ENCODE peak calls at places on chromosome 3, in nine cellular contexts. One of them, this sample, is unnamed.

GRCh38 chr3:140303875-140304274 is 368.9 kb downstream of the CLSTN2 start:
- DNase-seq in psoas muscle: no peak
- DNase-seq in brain microvascular endothelial cell: no peak
- DNase-seq in keratinocyte: no peak
- DNase-seq in pancreas: no peak
- DNase-seq in cardiac muscle cell: no peak
- DNase-seq in colonic mucosa: no peak
- DNase-seq in spleen: no peak
- DNase-seq in PC-9: no peak
- DNase-seq in this sample: no peak

GRCh38 chr3:54983266-54983910 is 55.5 kb upstream of the LRTM1 start:
- DNase-seq in psoas muscle: no peak
- DNase-seq in brain microvascular endothelial cell: no peak
- DNase-seq in keratinocyte: no peak
- DNase-seq in pancreas: no peak
- DNase-seq in cardiac muscle cell: no peak
- DNase-seq in colonic mucosa: no peak
- DNase-seq in spleen: no peak
- DNase-seq in PC-9: no peak
- DNase-seq in this sample: no peak

GRCh38 chr3:52352566-52352965 is 36.4 kb downstream of the DNAH1 start:
- DNase-seq in psoas muscle: no peak
- DNase-seq in brain microvascular endothelial cell: no peak
- DNase-seq in keratinocyte: no peak
- DNase-seq in pancreas: no peak
- DNase-seq in cardiac muscle cell: no peak
- DNase-seq in colonic mucosa: no peak
- DNase-seq in spleen: peak; percentile 46
- DNase-seq in PC-9: no peak
- DNase-seq in this sample: no peak

GRCh38 chr3:42349765-42350594 is 60.4 kb downstream of the LYZL4 start:
- DNase-seq in psoas muscle: no peak
- DNase-seq in brain microvascular endothelial cell: no peak
- DNase-seq in keratinocyte: no peak
- DNase-seq in pancreas: no peak
- DNase-seq in cardiac muscle cell: no peak
- DNase-seq in colonic mucosa: no peak
- DNase-seq in spleen: no peak
- DNase-seq in PC-9: no peak
- DNase-seq in this sample: no peak

GRCh38 chr3:45715945-45716344 is 26.7 kb downstream of the SACM1L start:
- DNase-seq in psoas muscle: no peak
- DNase-seq in brain microvascular endothelial cell: peak; percentile 45
- DNase-seq in keratinocyte: no peak
- DNase-seq in pancreas: no peak
- DNase-seq in cardiac muscle cell: no peak
- DNase-seq in colonic mucosa: no peak
- DNase-seq in spleen: no peak
- DNase-seq in PC-9: no peak
- DNase-seq in this sample: no peak

GRCh38 chr3:27311400-27311799 is 57.8 kb downstream of the NEK10 start:
- DNase-seq in psoas muscle: no peak
- DNase-seq in brain microvascular endothelial cell: peak; percentile 99
- DNase-seq in keratinocyte: peak; percentile 17
- DNase-seq in pancreas: no peak
- DNase-seq in cardiac muscle cell: no peak
- DNase-seq in colonic mucosa: no peak
- DNase-seq in spleen: no peak
- DNase-seq in PC-9: peak; percentile 74
- DNase-seq in this sample: no peak

GRCh38 chr3:128383316-128384235 is 83.1 kb downstream of the DNAJB8 start:
- DNase-seq in psoas muscle: peak; percentile 79
- DNase-seq in brain microvascular endothelial cell: no peak
- DNase-seq in keratinocyte: peak; percentile 26
- DNase-seq in pancreas: peak; percentile 98
- DNase-seq in cardiac muscle cell: peak; percentile 91
- DNase-seq in colonic mucosa: peak; percentile 93
- DNase-seq in spleen: no peak
- DNase-seq in PC-9: peak; percentile 83
- DNase-seq in this sample: no peak

GRCh38 chr3:197450295-197450694 is 105.5 kb downstream of the BDH1 start:
- DNase-seq in psoas muscle: no peak
- DNase-seq in brain microvascular endothelial cell: no peak
- DNase-seq in keratinocyte: no peak
- DNase-seq in pancreas: no peak
- DNase-seq in cardiac muscle cell: no peak
- DNase-seq in colonic mucosa: no peak
- DNase-seq in spleen: no peak
- DNase-seq in PC-9: no peak
- DNase-seq in this sample: no peak

GRCh38 chr3:55935241-55935640 is 448.1 kb upstream of the WNT5A start:
- DNase-seq in psoas muscle: no peak
- DNase-seq in brain microvascular endothelial cell: no peak
- DNase-seq in keratinocyte: no peak
- DNase-seq in pancreas: no peak
- DNase-seq in cardiac muscle cell: no peak
- DNase-seq in colonic mucosa: no peak
- DNase-seq in spleen: no peak
- DNase-seq in PC-9: no peak
- DNase-seq in this sample: no peak

GRCh38 chr3:16332904-16333426 is 68.0 kb downstream of the OXNAD1 start:
- DNase-seq in psoas muscle: no peak
- DNase-seq in brain microvascular endothelial cell: peak; percentile 47
- DNase-seq in keratinocyte: no peak
- DNase-seq in pancreas: no peak
- DNase-seq in cardiac muscle cell: peak; percentile 41
- DNase-seq in colonic mucosa: no peak
- DNase-seq in spleen: no peak
- DNase-seq in PC-9: no peak
- DNase-seq in this sample: no peak

GRCh38 chr3:182438398-182438797 is 354.9 kb upstream of the ATP11B start:
- DNase-seq in psoas muscle: no peak
- DNase-seq in brain microvascular endothelial cell: no peak
- DNase-seq in keratinocyte: no peak
- DNase-seq in pancreas: no peak
- DNase-seq in cardiac muscle cell: no peak
- DNase-seq in colonic mucosa: no peak
- DNase-seq in spleen: no peak
- DNase-seq in PC-9: no peak
- DNase-seq in this sample: no peak

GRCh38 chr3:65758871-65759598 is 279.7 kb downstream of the MAGI1 start:
- DNase-seq in psoas muscle: no peak
- DNase-seq in brain microvascular endothelial cell: no peak
- DNase-seq in keratinocyte: no peak
- DNase-seq in pancreas: no peak
- DNase-seq in cardiac muscle cell: no peak
- DNase-seq in colonic mucosa: no peak
- DNase-seq in spleen: no peak
- DNase-seq in PC-9: no peak
- DNase-seq in this sample: peak; percentile 15

GRCh38 chr3:16370872-16371740 is 106.1 kb downstream of the OXNAD1 start:
- DNase-seq in psoas muscle: no peak
- DNase-seq in brain microvascular endothelial cell: no peak
- DNase-seq in keratinocyte: no peak
- DNase-seq in pancreas: no peak
- DNase-seq in cardiac muscle cell: peak; percentile 64
- DNase-seq in colonic mucosa: no peak
- DNase-seq in spleen: no peak
- DNase-seq in PC-9: no peak
- DNase-seq in this sample: peak; percentile 44

GRCh38 chr3:175212896-175213295 is 353.8 kb downstream of the NAALADL2 start:
- DNase-seq in psoas muscle: no peak
- DNase-seq in brain microvascular endothelial cell: peak; percentile 53
- DNase-seq in keratinocyte: no peak
- DNase-seq in pancreas: no peak
- DNase-seq in cardiac muscle cell: no peak
- DNase-seq in colonic mucosa: no peak
- DNase-seq in spleen: no peak
- DNase-seq in PC-9: no peak
- DNase-seq in this sample: no peak

GRCh38 chr3:143835312-143835711 is 13.0 kb downstream of the SLC9A9 start:
- DNase-seq in psoas muscle: no peak
- DNase-seq in brain microvascular endothelial cell: no peak
- DNase-seq in keratinocyte: no peak
- DNase-seq in pancreas: no peak
- DNase-seq in cardiac muscle cell: no peak
- DNase-seq in colonic mucosa: no peak
- DNase-seq in spleen: no peak
- DNase-seq in PC-9: no peak
- DNase-seq in this sample: no peak

GRCh38 chr3:158731525-158731924 is 732 bp downstream of the RARRES1 start:
- DNase-seq in psoas muscle: no peak
- DNase-seq in brain microvascular endothelial cell: no peak
- DNase-seq in keratinocyte: no peak
- DNase-seq in pancreas: no peak
- DNase-seq in cardiac muscle cell: no peak
- DNase-seq in colonic mucosa: no peak
- DNase-seq in spleen: no peak
- DNase-seq in PC-9: peak; percentile 44
- DNase-seq in this sample: no peak
- H3K27me3 ChIP-seq in psoas muscle: no peaks in the 10 kb centered on the region
- H3K27me3 ChIP-seq in brain microvascular endothelial cell: no peaks in the 10 kb centered on the region
- H3K27me3 ChIP-seq in keratinocyte: no peaks in the 10 kb centered on the region
- H3K27me3 ChIP-seq in pancreas: no peaks in the 10 kb centered on the region
- H3K27me3 ChIP-seq in cardiac muscle cell: peaks cover 36% of the 10 kb centered on the region
- H3K27me3 ChIP-seq in colonic mucosa: no peaks in the 10 kb centered on the region
- H3K27me3 ChIP-seq in spleen: no peaks in the 10 kb centered on the region
- H3K27me3 ChIP-seq in PC-9: no peaks in the 10 kb centered on the region
- H3K27me3 ChIP-seq in this sample: no peaks in the 10 kb centered on the region

GRCh38 chr3:188595890-188596376 is 442.0 kb downstream of the LPP start:
- DNase-seq in psoas muscle: no peak
- DNase-seq in brain microvascular endothelial cell: no peak
- DNase-seq in keratinocyte: no peak
- DNase-seq in pancreas: no peak
- DNase-seq in cardiac muscle cell: no peak
- DNase-seq in colonic mucosa: no peak
- DNase-seq in spleen: no peak
- DNase-seq in PC-9: no peak
- DNase-seq in this sample: no peak
- TF ChIP-seq CTCF in psoas muscle: no peak
- TF ChIP-seq CTCF in brain microvascular endothelial cell: no peak
- TF ChIP-seq CTCF in keratinocyte: no peak
- TF ChIP-seq CTCF in pancreas: no peak
- TF ChIP-seq CTCF in cardiac muscle cell: no peak
- TF ChIP-seq CTCF in colonic mucosa: no peak
- TF ChIP-seq CTCF in spleen: no peak
- TF ChIP-seq CTCF in PC-9: no peak
- TF ChIP-seq CTCF in this sample: no peak

DNA sequence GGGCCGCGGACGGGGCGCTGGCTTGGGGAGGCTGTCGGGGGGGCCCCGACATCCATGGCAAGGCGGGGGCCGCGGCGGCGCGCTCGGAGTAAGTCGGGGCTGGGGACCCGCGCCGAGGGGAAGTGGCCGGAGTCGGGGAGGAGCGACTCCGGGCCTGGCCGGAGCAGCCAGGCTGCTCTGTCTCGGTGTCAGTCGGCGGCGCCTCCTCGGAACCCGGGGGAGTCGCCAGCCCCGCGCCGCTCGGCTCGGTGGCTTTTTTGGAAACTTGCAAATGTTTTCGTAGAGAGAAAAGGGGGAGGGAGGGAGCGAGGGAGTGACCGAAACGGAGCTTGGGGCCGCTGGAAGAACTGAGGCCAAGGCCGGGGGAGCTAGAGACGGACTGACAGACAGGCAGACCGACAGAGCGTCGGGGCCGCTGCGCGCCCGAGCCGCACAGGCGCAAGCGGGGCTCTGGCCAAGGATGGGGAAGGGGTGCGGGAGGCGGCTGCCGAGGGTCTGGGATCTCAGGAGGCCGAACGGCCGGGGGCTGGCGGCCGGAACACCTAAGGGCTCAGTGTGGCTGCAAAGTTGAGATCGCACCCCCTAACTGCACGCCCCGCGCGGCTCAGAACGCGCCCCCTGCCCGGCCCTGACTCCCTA is 5.0 kb downstream of the PTH1R start:
- DNase-seq in psoas muscle: no peak
- DNase-seq in brain microvascular endothelial cell: no peak
- DNase-seq in keratinocyte: no peak
- DNase-seq in pancreas: no peak
- DNase-seq in cardiac muscle cell: peak; percentile 61
- DNase-seq in colonic mucosa: no peak
- DNase-seq in spleen: no peak
- DNase-seq in PC-9: no peak
- DNase-seq in this sample: peak; percentile 30
- H3K27me3 ChIP-seq in psoas muscle: peaks cover 4% of the 10 kb centered on the region
- H3K27me3 ChIP-seq in brain microvascular endothelial cell: peaks cover 40% of the 10 kb centered on the region
- H3K27me3 ChIP-seq in keratinocyte: peaks cover 59% of the 10 kb centered on the region
- H3K27me3 ChIP-seq in pancreas: no peaks in the 10 kb centered on the region
- H3K27me3 ChIP-seq in cardiac muscle cell: no peaks in the 10 kb centered on the region
- H3K27me3 ChIP-seq in colonic mucosa: peaks cover 43% of the 10 kb centered on the region
- H3K27me3 ChIP-seq in spleen: no peaks in the 10 kb centered on the region
- H3K27me3 ChIP-seq in PC-9: peaks cover 35% of the 10 kb centered on the region
- H3K27me3 ChIP-seq in this sample: peaks cover 3% of the 10 kb centered on the region

GRCh38 chr3:170357920-170358854 is 672 bp downstream of the SKIL start:
- DNase-seq in psoas muscle: peak; percentile 90
- DNase-seq in brain microvascular endothelial cell: peak; percentile 80
- DNase-seq in keratinocyte: no peak
- DNase-seq in pancreas: peak; percentile 88
- DNase-seq in cardiac muscle cell: peak; percentile 69
- DNase-seq in colonic mucosa: peak; percentile 85
- DNase-seq in spleen: peak; percentile 95
- DNase-seq in PC-9: peak; percentile 71
- DNase-seq in this sample: peak; percentile 84
- TF ChIP-seq CTCF in psoas muscle: peak; percentile 23
- TF ChIP-seq CTCF in brain microvascular endothelial cell: peak; percentile 65
- TF ChIP-seq CTCF in keratinocyte: no peak
- TF ChIP-seq CTCF in pancreas: no peak
- TF ChIP-seq CTCF in cardiac muscle cell: peak; percentile 39
- TF ChIP-seq CTCF in colonic mucosa: no peak
- TF ChIP-seq CTCF in spleen: peak; percentile 35
- TF ChIP-seq CTCF in PC-9: peak; percentile 58
- TF ChIP-seq CTCF in this sample: peak; percentile 79

DNA sequence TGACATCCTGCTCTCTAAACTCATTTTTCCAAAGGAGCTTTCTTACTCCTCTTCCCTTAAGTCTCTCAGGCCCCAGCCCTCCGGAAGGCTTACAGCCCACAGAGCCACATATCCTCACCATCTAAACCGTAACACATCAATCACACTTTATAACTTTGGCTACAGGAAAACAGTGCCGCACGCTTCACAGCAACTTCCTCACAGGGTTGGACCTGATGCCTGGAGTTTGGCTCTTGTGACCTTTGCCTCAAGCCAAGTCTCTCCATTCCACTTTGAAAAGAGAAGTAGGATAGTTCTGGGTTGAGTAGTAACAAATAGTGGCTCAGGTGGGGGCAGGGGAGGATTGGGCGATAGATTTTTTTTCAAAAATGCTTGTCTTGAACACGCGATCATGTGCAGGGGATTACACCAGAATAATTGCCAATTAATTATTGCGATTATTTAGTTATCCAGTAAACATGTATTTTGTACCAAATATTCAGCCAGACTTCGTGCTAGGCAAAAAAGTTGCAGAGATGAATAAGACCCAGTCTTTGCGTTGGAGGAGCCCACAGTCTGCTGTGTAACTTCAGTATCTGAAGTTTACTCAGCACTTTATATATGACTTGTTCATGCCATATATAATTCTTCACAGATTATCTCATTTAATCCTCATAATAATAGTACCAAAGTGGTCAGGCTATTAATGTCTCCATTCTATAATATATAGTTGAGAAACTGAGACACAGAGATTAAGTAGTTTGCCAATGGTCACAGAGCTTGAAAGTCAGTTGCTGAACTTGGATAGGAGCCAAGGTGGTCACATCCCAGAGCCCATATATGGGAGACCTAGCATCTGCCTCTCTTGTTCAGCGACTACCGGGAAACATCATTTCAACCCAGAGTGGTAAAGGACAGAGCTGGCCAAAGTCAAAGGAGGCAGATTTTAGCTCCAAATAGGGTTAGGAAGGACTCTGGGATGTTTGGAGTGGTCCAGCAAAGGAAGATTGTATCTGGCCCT is 2.4 kb upstream of the ETV5 start:
- DNase-seq in psoas muscle: no peak
- DNase-seq in brain microvascular endothelial cell: no peak
- DNase-seq in keratinocyte: no peak
- DNase-seq in pancreas: no peak
- DNase-seq in cardiac muscle cell: no peak
- DNase-seq in colonic mucosa: no peak
- DNase-seq in spleen: no peak
- DNase-seq in PC-9: no peak
- DNase-seq in this sample: no peak
- H3K27me3 ChIP-seq in psoas muscle: peaks cover 2% of the 10 kb centered on the region
- H3K27me3 ChIP-seq in brain microvascular endothelial cell: no peaks in the 10 kb centered on the region
- H3K27me3 ChIP-seq in keratinocyte: no peaks in the 10 kb centered on the region
- H3K27me3 ChIP-seq in pancreas: no peaks in the 10 kb centered on the region
- H3K27me3 ChIP-seq in cardiac muscle cell: peaks cover 45% of the 10 kb centered on the region
- H3K27me3 ChIP-seq in colonic mucosa: peaks cover 28% of the 10 kb centered on the region
- H3K27me3 ChIP-seq in spleen: no peaks in the 10 kb centered on the region
- H3K27me3 ChIP-seq in PC-9: no peaks in the 10 kb centered on the region
- H3K27me3 ChIP-seq in this sample: no peaks in the 10 kb centered on the region

This sample was measured in GM06990.